ENCODE peak calls at places on chromosome 6, in nine cellular contexts. One of them, this sample, is unnamed.

GRCh38 chr6:98384334-98384733 is 450.0 kb upstream of the POU3F2 start:
- DNase-seq in T-helper 17 cell: no peak
- DNase-seq in CD8-positive, alpha-beta T cell: no peak
- DNase-seq in H9: no peak
- DNase-seq in psoas muscle: no peak
- DNase-seq in activated CD8-positive, alpha-beta memory T cell treated with anti-CD3 and anti-CD28 coated beads for 48 hours: no peak
- DNase-seq in WTC11: no peak
- DNase-seq in activated effector memory CD4-positive, alpha-beta T cell treated with anti-CD3 and anti-CD28 coated beads, Interleukin-2, amount 50 U/mL, for 16 hours: no peak
- DNase-seq in hepatic stellate cell: no peak
- DNase-seq in this sample: no peak

GRCh38 chr6:169656626-169657610 is 44.9 kb downstream of the WDR27 start:
- DNase-seq in T-helper 17 cell: no peak
- DNase-seq in CD8-positive, alpha-beta T cell: no peak
- DNase-seq in H9: no peak
- DNase-seq in psoas muscle: no peak
- DNase-seq in activated CD8-positive, alpha-beta memory T cell treated with anti-CD3 and anti-CD28 coated beads for 48 hours: no peak
- DNase-seq in WTC11: no peak
- DNase-seq in activated effector memory CD4-positive, alpha-beta T cell treated with anti-CD3 and anti-CD28 coated beads, Interleukin-2, amount 50 U/mL, for 16 hours: no peak
- DNase-seq in hepatic stellate cell: no peak
- DNase-seq in this sample: no peak

GRCh38 chr6:137165375-137166246 is 7.8 kb downstream of the IL22RA2 start:
- DNase-seq in T-helper 17 cell: no peak
- DNase-seq in CD8-positive, alpha-beta T cell: no peak
- DNase-seq in H9: no peak
- DNase-seq in psoas muscle: no peak
- DNase-seq in activated CD8-positive, alpha-beta memory T cell treated with anti-CD3 and anti-CD28 coated beads for 48 hours: no peak
- DNase-seq in WTC11: no peak
- DNase-seq in activated effector memory CD4-positive, alpha-beta T cell treated with anti-CD3 and anti-CD28 coated beads, Interleukin-2, amount 50 U/mL, for 16 hours: peak; percentile 74
- DNase-seq in hepatic stellate cell: no peak
- DNase-seq in this sample: no peak

GRCh38 chr6:91691449-91691848 is 1104.6 kb upstream of the MAP3K7 start:
- DNase-seq in T-helper 17 cell: no peak
- DNase-seq in CD8-positive, alpha-beta T cell: no peak
- DNase-seq in H9: no peak
- DNase-seq in psoas muscle: no peak
- DNase-seq in activated CD8-positive, alpha-beta memory T cell treated with anti-CD3 and anti-CD28 coated beads for 48 hours: no peak
- DNase-seq in WTC11: no peak
- DNase-seq in activated effector memory CD4-positive, alpha-beta T cell treated with anti-CD3 and anti-CD28 coated beads, Interleukin-2, amount 50 U/mL, for 16 hours: no peak
- DNase-seq in hepatic stellate cell: no peak
- DNase-seq in this sample: no peak

GRCh38 chr6:134898575-134898974 is 51.3 kb downstream of the ALDH8A1 start:
- DNase-seq in T-helper 17 cell: no peak
- DNase-seq in CD8-positive, alpha-beta T cell: no peak
- DNase-seq in H9: no peak
- DNase-seq in psoas muscle: no peak
- DNase-seq in activated CD8-positive, alpha-beta memory T cell treated with anti-CD3 and anti-CD28 coated beads for 48 hours: no peak
- DNase-seq in WTC11: no peak
- DNase-seq in activated effector memory CD4-positive, alpha-beta T cell treated with anti-CD3 and anti-CD28 coated beads, Interleukin-2, amount 50 U/mL, for 16 hours: no peak
- DNase-seq in hepatic stellate cell: no peak
- DNase-seq in this sample: no peak

GRCh38 chr6:1729133-1729751 is 119.5 kb downstream of the FOXC1 start:
- DNase-seq in T-helper 17 cell: no peak
- DNase-seq in CD8-positive, alpha-beta T cell: no peak
- DNase-seq in H9: no peak
- DNase-seq in psoas muscle: no peak
- DNase-seq in activated CD8-positive, alpha-beta memory T cell treated with anti-CD3 and anti-CD28 coated beads for 48 hours: no peak
- DNase-seq in WTC11: no peak
- DNase-seq in activated effector memory CD4-positive, alpha-beta T cell treated with anti-CD3 and anti-CD28 coated beads, Interleukin-2, amount 50 U/mL, for 16 hours: no peak
- DNase-seq in hepatic stellate cell: no peak
- DNase-seq in this sample: no peak

GRCh38 chr6:157531169-157531985 is 150.4 kb downstream of the ZDHHC14 start:
- DNase-seq in T-helper 17 cell: no peak
- DNase-seq in CD8-positive, alpha-beta T cell: no peak
- DNase-seq in H9: peak; percentile 67
- DNase-seq in psoas muscle: peak; percentile 91
- DNase-seq in activated CD8-positive, alpha-beta memory T cell treated with anti-CD3 and anti-CD28 coated beads for 48 hours: no peak
- DNase-seq in WTC11: peak; percentile 55
- DNase-seq in activated effector memory CD4-positive, alpha-beta T cell treated with anti-CD3 and anti-CD28 coated beads, Interleukin-2, amount 50 U/mL, for 16 hours: no peak
- DNase-seq in hepatic stellate cell: no peak
- DNase-seq in this sample: peak; percentile 29

GRCh38 chr6:101544286-101544685 is 150.8 kb downstream of the GRIK2 start:
- DNase-seq in T-helper 17 cell: no peak
- DNase-seq in CD8-positive, alpha-beta T cell: no peak
- DNase-seq in H9: no peak
- DNase-seq in psoas muscle: no peak
- DNase-seq in activated CD8-positive, alpha-beta memory T cell treated with anti-CD3 and anti-CD28 coated beads for 48 hours: no peak
- DNase-seq in WTC11: no peak
- DNase-seq in activated effector memory CD4-positive, alpha-beta T cell treated with anti-CD3 and anti-CD28 coated beads, Interleukin-2, amount 50 U/mL, for 16 hours: no peak
- DNase-seq in hepatic stellate cell: no peak
- DNase-seq in this sample: no peak

GRCh38 chr6:139254196-139254595 is 37.6 kb downstream of the TXLNB start:
- DNase-seq in T-helper 17 cell: no peak
- DNase-seq in CD8-positive, alpha-beta T cell: no peak
- DNase-seq in H9: no peak
- DNase-seq in psoas muscle: no peak
- DNase-seq in activated CD8-positive, alpha-beta memory T cell treated with anti-CD3 and anti-CD28 coated beads for 48 hours: no peak
- DNase-seq in WTC11: no peak
- DNase-seq in activated effector memory CD4-positive, alpha-beta T cell treated with anti-CD3 and anti-CD28 coated beads, Interleukin-2, amount 50 U/mL, for 16 hours: no peak
- DNase-seq in hepatic stellate cell: no peak
- DNase-seq in this sample: no peak

GRCh38 chr6:142851601-142852000 is 93.4 kb downstream of the HIVEP2 start:
- DNase-seq in T-helper 17 cell: no peak
- DNase-seq in CD8-positive, alpha-beta T cell: no peak
- DNase-seq in H9: no peak
- DNase-seq in psoas muscle: no peak
- DNase-seq in activated CD8-positive, alpha-beta memory T cell treated with anti-CD3 and anti-CD28 coated beads for 48 hours: no peak
- DNase-seq in WTC11: no peak
- DNase-seq in activated effector memory CD4-positive, alpha-beta T cell treated with anti-CD3 and anti-CD28 coated beads, Interleukin-2, amount 50 U/mL, for 16 hours: no peak
- DNase-seq in hepatic stellate cell: no peak
- DNase-seq in this sample: no peak

GRCh38 chr6:43807228-43808061 is 37.4 kb downstream of the VEGFA start:
- DNase-seq in T-helper 17 cell: no peak
- DNase-seq in CD8-positive, alpha-beta T cell: no peak
- DNase-seq in H9: no peak
- DNase-seq in psoas muscle: peak; percentile 91
- DNase-seq in activated CD8-positive, alpha-beta memory T cell treated with anti-CD3 and anti-CD28 coated beads for 48 hours: no peak
- DNase-seq in WTC11: no peak
- DNase-seq in activated effector memory CD4-positive, alpha-beta T cell treated with anti-CD3 and anti-CD28 coated beads, Interleukin-2, amount 50 U/mL, for 16 hours: no peak
- DNase-seq in hepatic stellate cell: no peak
- DNase-seq in this sample: no peak

GRCh38 chr6:38612386-38612965 is 27.3 kb downstream of the BTBD9 start:
- DNase-seq in T-helper 17 cell: no peak
- DNase-seq in CD8-positive, alpha-beta T cell: no peak
- DNase-seq in H9: no peak
- DNase-seq in psoas muscle: no peak
- DNase-seq in activated CD8-positive, alpha-beta memory T cell treated with anti-CD3 and anti-CD28 coated beads for 48 hours: no peak
- DNase-seq in WTC11: no peak
- DNase-seq in activated effector memory CD4-positive, alpha-beta T cell treated with anti-CD3 and anti-CD28 coated beads, Interleukin-2, amount 50 U/mL, for 16 hours: no peak
- DNase-seq in hepatic stellate cell: peak; percentile 24
- DNase-seq in this sample: no peak

GRCh38 chr6:160139420-160139851 is 17.8 kb downstream of the SLC22A1 start:
- DNase-seq in T-helper 17 cell: no peak
- DNase-seq in CD8-positive, alpha-beta T cell: no peak
- DNase-seq in H9: no peak
- DNase-seq in psoas muscle: no peak
- DNase-seq in activated CD8-positive, alpha-beta memory T cell treated with anti-CD3 and anti-CD28 coated beads for 48 hours: no peak
- DNase-seq in WTC11: no peak
- DNase-seq in activated effector memory CD4-positive, alpha-beta T cell treated with anti-CD3 and anti-CD28 coated beads, Interleukin-2, amount 50 U/mL, for 16 hours: no peak
- DNase-seq in hepatic stellate cell: peak; percentile 70
- DNase-seq in this sample: peak; percentile 1

GRCh38 chr6:3687847-3688246 is 63.7 kb downstream of the PXDC1 start:
- DNase-seq in T-helper 17 cell: no peak
- DNase-seq in CD8-positive, alpha-beta T cell: no peak
- DNase-seq in H9: no peak
- DNase-seq in psoas muscle: no peak
- DNase-seq in activated CD8-positive, alpha-beta memory T cell treated with anti-CD3 and anti-CD28 coated beads for 48 hours: no peak
- DNase-seq in WTC11: no peak
- DNase-seq in activated effector memory CD4-positive, alpha-beta T cell treated with anti-CD3 and anti-CD28 coated beads, Interleukin-2, amount 50 U/mL, for 16 hours: no peak
- DNase-seq in hepatic stellate cell: no peak
- DNase-seq in this sample: no peak

GRCh38 chr6:132812255-132812732 is 2.1 kb upstream of the RPS12 start:
- DNase-seq in T-helper 17 cell: no peak
- DNase-seq in CD8-positive, alpha-beta T cell: no peak
- DNase-seq in H9: no peak
- DNase-seq in psoas muscle: no peak
- DNase-seq in activated CD8-positive, alpha-beta memory T cell treated with anti-CD3 and anti-CD28 coated beads for 48 hours: no peak
- DNase-seq in WTC11: no peak
- DNase-seq in activated effector memory CD4-positive, alpha-beta T cell treated with anti-CD3 and anti-CD28 coated beads, Interleukin-2, amount 50 U/mL, for 16 hours: no peak
- DNase-seq in hepatic stellate cell: no peak
- DNase-seq in this sample: peak; percentile 8

GRCh38 chr6:16337280-16337975 is 99.0 kb downstream of the GMPR start:
- DNase-seq in T-helper 17 cell: no peak
- DNase-seq in CD8-positive, alpha-beta T cell: no peak
- DNase-seq in H9: no peak
- DNase-seq in psoas muscle: peak; percentile 95
- DNase-seq in activated CD8-positive, alpha-beta memory T cell treated with anti-CD3 and anti-CD28 coated beads for 48 hours: no peak
- DNase-seq in WTC11: peak; percentile 25
- DNase-seq in activated effector memory CD4-positive, alpha-beta T cell treated with anti-CD3 and anti-CD28 coated beads, Interleukin-2, amount 50 U/mL, for 16 hours: peak; percentile 27
- DNase-seq in hepatic stellate cell: peak; percentile 80
- DNase-seq in this sample: no peak

GRCh38 chr6:52423448-52423847 is 3.3 kb downstream of the EFHC1 start:
- DNase-seq in T-helper 17 cell: no peak
- DNase-seq in CD8-positive, alpha-beta T cell: no peak
- DNase-seq in H9: no peak
- DNase-seq in psoas muscle: no peak
- DNase-seq in activated CD8-positive, alpha-beta memory T cell treated with anti-CD3 and anti-CD28 coated beads for 48 hours: no peak
- DNase-seq in WTC11: no peak
- DNase-seq in activated effector memory CD4-positive, alpha-beta T cell treated with anti-CD3 and anti-CD28 coated beads, Interleukin-2, amount 50 U/mL, for 16 hours: no peak
- DNase-seq in hepatic stellate cell: no peak
- DNase-seq in this sample: no peak

GRCh38 chr6:158756977-158757752 is 62.0 kb downstream of the EZR start:
- DNase-seq in T-helper 17 cell: no peak
- DNase-seq in CD8-positive, alpha-beta T cell: no peak
- DNase-seq in H9: no peak
- DNase-seq in psoas muscle: no peak
- DNase-seq in activated CD8-positive, alpha-beta memory T cell treated with anti-CD3 and anti-CD28 coated beads for 48 hours: no peak
- DNase-seq in WTC11: no peak
- DNase-seq in activated effector memory CD4-positive, alpha-beta T cell treated with anti-CD3 and anti-CD28 coated beads, Interleukin-2, amount 50 U/mL, for 16 hours: no peak
- DNase-seq in hepatic stellate cell: no peak
- DNase-seq in this sample: no peak

GRCh38 chr6:145044606-145045275 is 690.6 kb downstream of the EPM2A start:
- DNase-seq in T-helper 17 cell: no peak
- DNase-seq in CD8-positive, alpha-beta T cell: no peak
- DNase-seq in H9: no peak
- DNase-seq in psoas muscle: no peak
- DNase-seq in activated CD8-positive, alpha-beta memory T cell treated with anti-CD3 and anti-CD28 coated beads for 48 hours: no peak
- DNase-seq in WTC11: no peak
- DNase-seq in activated effector memory CD4-positive, alpha-beta T cell treated with anti-CD3 and anti-CD28 coated beads, Interleukin-2, amount 50 U/mL, for 16 hours: no peak
- DNase-seq in hepatic stellate cell: peak; percentile 36
- DNase-seq in this sample: no peak

GRCh38 chr6:87618531-87618930 is 28.6 kb downstream of the ORC3 start:
- DNase-seq in T-helper 17 cell: no peak
- DNase-seq in CD8-positive, alpha-beta T cell: no peak
- DNase-seq in H9: no peak
- DNase-seq in psoas muscle: no peak
- DNase-seq in activated CD8-positive, alpha-beta memory T cell treated with anti-CD3 and anti-CD28 coated beads for 48 hours: no peak
- DNase-seq in WTC11: no peak
- DNase-seq in activated effector memory CD4-positive, alpha-beta T cell treated with anti-CD3 and anti-CD28 coated beads, Interleukin-2, amount 50 U/mL, for 16 hours: no peak
- DNase-seq in hepatic stellate cell: no peak
- DNase-seq in this sample: no peak

GRCh38 chr6:154197176-154197850 is 158.3 kb downstream of the OPRM1 start:
- DNase-seq in T-helper 17 cell: no peak
- DNase-seq in CD8-positive, alpha-beta T cell: no peak
- DNase-seq in H9: no peak
- DNase-seq in psoas muscle: no peak
- DNase-seq in activated CD8-positive, alpha-beta memory T cell treated with anti-CD3 and anti-CD28 coated beads for 48 hours: no peak
- DNase-seq in WTC11: no peak
- DNase-seq in activated effector memory CD4-positive, alpha-beta T cell treated with anti-CD3 and anti-CD28 coated beads, Interleukin-2, amount 50 U/mL, for 16 hours: no peak
- DNase-seq in hepatic stellate cell: peak; percentile 34
- DNase-seq in this sample: no peak

GRCh38 chr6:57302477-57302876 is 15.0 kb upstream of the PRIM2 start:
- DNase-seq in T-helper 17 cell: no peak
- DNase-seq in CD8-positive, alpha-beta T cell: no peak
- DNase-seq in H9: no peak
- DNase-seq in psoas muscle: no peak
- DNase-seq in activated CD8-positive, alpha-beta memory T cell treated with anti-CD3 and anti-CD28 coated beads for 48 hours: no peak
- DNase-seq in WTC11: no peak
- DNase-seq in activated effector memory CD4-positive, alpha-beta T cell treated with anti-CD3 and anti-CD28 coated beads, Interleukin-2, amount 50 U/mL, for 16 hours: no peak
- DNase-seq in hepatic stellate cell: no peak
- DNase-seq in this sample: no peak

GRCh38 chr6:111767752-111768430 is 105.4 kb downstream of the FYN start:
- DNase-seq in T-helper 17 cell: no peak
- DNase-seq in CD8-positive, alpha-beta T cell: no peak
- DNase-seq in H9: no peak
- DNase-seq in psoas muscle: no peak
- DNase-seq in activated CD8-positive, alpha-beta memory T cell treated with anti-CD3 and anti-CD28 coated beads for 48 hours: no peak
- DNase-seq in WTC11: no peak
- DNase-seq in activated effector memory CD4-positive, alpha-beta T cell treated with anti-CD3 and anti-CD28 coated beads, Interleukin-2, amount 50 U/mL, for 16 hours: no peak
- DNase-seq in hepatic stellate cell: no peak
- DNase-seq in this sample: no peak

GRCh38 chr6:24694198-24694597 is 24.8 kb downstream of the C6orf62 start:
- DNase-seq in T-helper 17 cell: no peak
- DNase-seq in CD8-positive, alpha-beta T cell: no peak
- DNase-seq in H9: no peak
- DNase-seq in psoas muscle: no peak
- DNase-seq in activated CD8-positive, alpha-beta memory T cell treated with anti-CD3 and anti-CD28 coated beads for 48 hours: no peak
- DNase-seq in WTC11: no peak
- DNase-seq in activated effector memory CD4-positive, alpha-beta T cell treated with anti-CD3 and anti-CD28 coated beads, Interleukin-2, amount 50 U/mL, for 16 hours: no peak
- DNase-seq in hepatic stellate cell: no peak
- DNase-seq in this sample: no peak

GRCh38 chr6:42007753-42008528 is 42.4 kb upstream of the TAF8 start:
- DNase-seq in T-helper 17 cell: no peak
- DNase-seq in CD8-positive, alpha-beta T cell: peak; percentile 39
- DNase-seq in H9: no peak
- DNase-seq in psoas muscle: no peak
- DNase-seq in activated CD8-positive, alpha-beta memory T cell treated with anti-CD3 and anti-CD28 coated beads for 48 hours: no peak
- DNase-seq in WTC11: no peak
- DNase-seq in activated effector memory CD4-positive, alpha-beta T cell treated with anti-CD3 and anti-CD28 coated beads, Interleukin-2, amount 50 U/mL, for 16 hours: peak; percentile 70
- DNase-seq in hepatic stellate cell: no peak
- DNase-seq in this sample: no peak

GRCh38 chr6:2875840-2876207 is 27.3 kb downstream of the SERPINB9 start:
- DNase-seq in T-helper 17 cell: peak; percentile 30
- DNase-seq in CD8-positive, alpha-beta T cell: peak; percentile 51
- DNase-seq in H9: no peak
- DNase-seq in psoas muscle: peak; percentile 65
- DNase-seq in activated CD8-positive, alpha-beta memory T cell treated with anti-CD3 and anti-CD28 coated beads for 48 hours: no peak
- DNase-seq in WTC11: peak; percentile 43
- DNase-seq in activated effector memory CD4-positive, alpha-beta T cell treated with anti-CD3 and anti-CD28 coated beads, Interleukin-2, amount 50 U/mL, for 16 hours: peak; percentile 82
- DNase-seq in hepatic stellate cell: no peak
- DNase-seq in this sample: no peak

GRCh38 chr6:125267806-125268523 is 33.8 kb downstream of the HDDC2 start:
- DNase-seq in T-helper 17 cell: no peak
- DNase-seq in CD8-positive, alpha-beta T cell: no peak
- DNase-seq in H9: no peak
- DNase-seq in psoas muscle: peak; percentile 58
- DNase-seq in activated CD8-positive, alpha-beta memory T cell treated with anti-CD3 and anti-CD28 coated beads for 48 hours: no peak
- DNase-seq in WTC11: no peak
- DNase-seq in activated effector memory CD4-positive, alpha-beta T cell treated with anti-CD3 and anti-CD28 coated beads, Interleukin-2, amount 50 U/mL, for 16 hours: no peak
- DNase-seq in hepatic stellate cell: no peak
- DNase-seq in this sample: no peak

GRCh38 chr6:138662474-138662873 is 111.1 kb upstream of the CCDC28A start:
- DNase-seq in T-helper 17 cell: no peak
- DNase-seq in CD8-positive, alpha-beta T cell: no peak
- DNase-seq in H9: no peak
- DNase-seq in psoas muscle: no peak
- DNase-seq in activated CD8-positive, alpha-beta memory T cell treated with anti-CD3 and anti-CD28 coated beads for 48 hours: no peak
- DNase-seq in WTC11: no peak
- DNase-seq in activated effector memory CD4-positive, alpha-beta T cell treated with anti-CD3 and anti-CD28 coated beads, Interleukin-2, amount 50 U/mL, for 16 hours: no peak
- DNase-seq in hepatic stellate cell: no peak
- DNase-seq in this sample: peak; percentile 25

GRCh38 chr6:158517581-158517980 is 42.3 kb upstream of the TMEM181 start:
- DNase-seq in T-helper 17 cell: no peak
- DNase-seq in CD8-positive, alpha-beta T cell: no peak
- DNase-seq in H9: no peak
- DNase-seq in psoas muscle: no peak
- DNase-seq in activated CD8-positive, alpha-beta memory T cell treated with anti-CD3 and anti-CD28 coated beads for 48 hours: no peak
- DNase-seq in WTC11: no peak
- DNase-seq in activated effector memory CD4-positive, alpha-beta T cell treated with anti-CD3 and anti-CD28 coated beads, Interleukin-2, amount 50 U/mL, for 16 hours: no peak
- DNase-seq in hepatic stellate cell: no peak
- DNase-seq in this sample: no peak

GRCh38 chr6:3389390-3390167 is 67.3 kb downstream of the SLC22A23 start:
- DNase-seq in T-helper 17 cell: no peak
- DNase-seq in CD8-positive, alpha-beta T cell: no peak
- DNase-seq in H9: no peak
- DNase-seq in psoas muscle: peak; percentile 77
- DNase-seq in activated CD8-positive, alpha-beta memory T cell treated with anti-CD3 and anti-CD28 coated beads for 48 hours: no peak
- DNase-seq in WTC11: no peak
- DNase-seq in activated effector memory CD4-positive, alpha-beta T cell treated with anti-CD3 and anti-CD28 coated beads, Interleukin-2, amount 50 U/mL, for 16 hours: no peak
- DNase-seq in hepatic stellate cell: no peak
- DNase-seq in this sample: no peak

GRCh38 chr6:24981385-24981758 is 45.6 kb upstream of the RIPOR2 start:
- DNase-seq in T-helper 17 cell: no peak
- DNase-seq in CD8-positive, alpha-beta T cell: no peak
- DNase-seq in H9: peak; percentile 76
- DNase-seq in psoas muscle: no peak
- DNase-seq in activated CD8-positive, alpha-beta memory T cell treated with anti-CD3 and anti-CD28 coated beads for 48 hours: no peak
- DNase-seq in WTC11: peak; percentile 60
- DNase-seq in activated effector memory CD4-positive, alpha-beta T cell treated with anti-CD3 and anti-CD28 coated beads, Interleukin-2, amount 50 U/mL, for 16 hours: no peak
- DNase-seq in hepatic stellate cell: no peak
- DNase-seq in this sample: peak; percentile 63

This sample was measured in LoVo.